ENCODE peak calls at places on chromosomes 13 and 19, in four cellular contexts. T is AG04450, L is body of pancreas, E is cardiac muscle cell. P is an unnamed sample.

GRCh38 chr13:23069571-23069970 is 111.2 kb upstream of the SGCG start:
- DNase-seq in T (peak), E (peak), L (no peak), P (no peak)

GRCh38 chr13:44415815-44416214 is 42.2 kb downstream of the SERP2 start:
- DNase-seq in T (no peak), E (no peak), L (no peak), P (no peak)

GRCh38 chr13:109782066-109782822 is 4.1 kb downstream of the IRS2 start:
- DNase-seq in T (no peak), L (no peak), E (no peak), P (no peak)

GRCh38 chr19:2246801-2247361 is 2.2 kb upstream of the AMH start:
- DNase-seq in T (no peak), E (peak), L (peak), P (no peak)

GRCh38 chr13:26540319-26540718 is 17.2 kb upstream of the WASF3 start:
- DNase-seq in E (no peak), T (no peak), L (no peak), P (no peak)

GRCh38 chr13:109842521-109842920 is 56.1 kb upstream of the IRS2 start:
- DNase-seq in L (no peak), E (no peak), T (no peak), P (no peak)

GRCh38 chr13:40352807-40353562 is 313.5 kb downstream of the FOXO1 start:
- DNase-seq in L (no peak), E (peak), T (no peak), P (peak)

GRCh38 chr19:7562646-7563393 is 27.3 kb downstream of the PNPLA6 start:
- DNase-seq in E (peak), T (no peak), L (no peak), P (no peak)

GRCh38 chr19:13507053-13507611 is 853 bp upstream of the CACNA1A start:
- DNase-seq in T (no peak), E (peak), L (no peak), P (no peak)

GRCh38 chr19:35112995-35113693 is 2.5 kb upstream of the FXYD3 start:
- DNase-seq in T (no peak), E (no peak), L (no peak), P (no peak)

GRCh38 chr13:32445461-32445860 is 17.5 kb upstream of the N4BP2L1 start:
- DNase-seq in L (no peak), T (no peak), E (no peak), P (no peak)

GRCh38 chr13:21749410-21749809 is 78.5 kb downstream of the FGF9 start:
- DNase-seq in T (peak), L (no peak), E (no peak), P (no peak)

GRCh38 chr13:109088528-109088927 is 459.1 kb downstream of the MYO16 start:
- DNase-seq in E (peak), T (no peak), L (no peak), P (no peak)

GRCh38 chr19:7251502-7251901 is 42.7 kb downstream of the INSR start:
- DNase-seq in L (no peak), T (no peak), E (no peak), P (no peak)

DNA sequence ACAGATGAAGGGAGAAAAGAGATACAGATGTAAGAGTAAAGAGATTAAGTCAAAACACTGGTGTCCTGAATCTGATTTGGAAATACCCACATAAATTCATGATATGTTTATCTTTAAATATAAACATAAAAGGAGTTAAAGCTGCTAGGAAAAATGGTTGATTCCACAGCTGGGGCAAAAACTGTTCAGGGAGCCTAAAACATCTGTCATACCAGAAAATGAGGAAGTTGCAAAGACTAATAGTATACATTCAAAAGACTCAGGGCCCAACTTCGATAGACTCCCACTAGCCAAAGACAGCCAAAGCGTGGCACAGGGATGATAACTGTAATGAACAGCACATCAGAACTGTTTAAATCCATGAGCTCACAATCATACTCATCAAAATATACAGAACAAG is 62.0 kb downstream of the ABCC4 start:
- DNase-seq in L (no peak), T (peak), E (no peak), P (no peak)
- H3K27ac ChIP-seq in L (no peak), T (no peak), E (no peak), P (no peak)

DNA sequence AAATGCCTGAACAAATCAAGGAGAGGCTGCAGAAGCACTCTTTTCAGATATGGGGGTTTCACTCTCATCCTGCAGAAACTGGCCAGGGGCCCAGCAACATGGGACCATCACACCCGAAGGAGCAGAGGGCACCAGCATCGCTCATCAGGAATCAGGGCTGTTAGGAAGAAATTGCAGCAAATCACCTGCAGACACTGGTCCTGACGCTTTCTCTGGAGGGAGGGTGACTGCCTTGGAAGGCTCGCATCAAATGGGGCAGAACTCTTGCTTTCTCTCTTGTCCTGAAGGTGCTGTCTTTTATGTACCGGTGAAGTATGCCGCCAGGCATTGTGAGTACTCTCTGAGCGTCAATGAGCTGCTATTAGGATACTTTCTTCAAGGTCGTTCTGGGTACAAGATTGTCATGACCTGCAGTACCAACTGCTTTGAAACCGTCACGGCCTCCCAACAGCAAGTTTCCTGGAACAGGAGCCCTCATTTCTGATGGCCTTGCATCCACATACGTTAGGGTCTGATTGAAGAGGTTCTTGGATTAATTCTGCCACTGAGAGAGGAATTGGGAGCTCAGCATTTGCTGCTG is 155.7 kb upstream of the SOX1 start:
- DNase-seq in L (no peak), E (no peak), T (no peak), P (peak)
- H3K4me3 ChIP-seq in L (no peak), E (no peak), T (no peak), P (no peak)

GRCh38 chr19:4699826-4700572 is 23.6 kb downstream of the DPP9 start:
- DNase-seq in E (no peak), L (no peak), T (no peak), P (no peak)

GRCh38 chr19:4702764-4703163 is 20.9 kb downstream of the DPP9 start:
- DNase-seq in L (no peak), T (no peak), E (no peak), P (no peak)

GRCh38 chr19:4701557-4701956 is 22.1 kb downstream of the DPP9 start:
- DNase-seq in E (no peak), L (no peak), T (no peak), P (no peak)

GRCh38 chr19:4703671-4704316 is 19.8 kb downstream of the DPP9 start:
- DNase-seq in T (no peak), E (no peak), L (no peak), P (no peak)

GRCh38 chr19:4700573-4700970 is 23.1 kb downstream of the DPP9 start:
- DNase-seq in E (no peak), L (no peak), T (no peak), P (no peak)
- H3K27ac ChIP-seq in E (no peak), L (no peak), T (no peak), P (no peak)

GRCh38 chr19:49809987-49810389 is 3.1 kb downstream of the FUZ start:
- DNase-seq in T (no peak), L (no peak), E (no peak), P (no peak)
- H3K4me3 ChIP-seq in T (no peak), L (no peak), E (no peak), P (no peak)

DNA sequence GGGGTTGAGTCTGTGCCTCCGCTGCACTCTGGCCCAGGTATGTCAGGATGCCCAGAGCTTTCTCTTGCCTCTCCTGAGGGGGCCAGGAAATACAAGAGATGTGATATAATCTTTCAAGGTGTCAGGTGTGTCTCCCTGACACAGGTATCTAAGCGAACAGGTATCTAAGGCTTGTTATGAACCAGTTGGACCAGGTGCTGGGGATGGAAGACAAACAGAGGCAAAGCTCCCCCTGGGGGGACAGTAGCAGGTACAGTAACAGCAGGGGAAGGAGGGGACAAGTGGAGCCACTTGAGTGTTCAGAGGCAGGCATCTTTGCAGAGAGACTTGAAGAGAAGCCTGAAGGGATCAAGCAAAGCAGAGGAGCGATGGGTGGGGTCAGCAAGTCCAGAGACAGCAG is 2.6 kb downstream of the LENG1 start:
- DNase-seq in L (no peak), E (no peak), T (no peak), P (peak)
- H3K27ac ChIP-seq in L (no peak), E (no peak), T (peak), P (no peak)

GRCh38 chr13:61485128-61485765 is 69.6 kb upstream of the PCDH20 start:
- DNase-seq in E (no peak), T (no peak), L (no peak), P (no peak)
- H3K4me3 ChIP-seq in E (no peak), T (no peak), L (no peak), P (no peak)